ENCODE peak calls at places on chromosomes 7 and 10, in seven cellular contexts. U, T, A, D, E, H and N are unnamed samples.

GRCh38 chr7:16233519-16233918 is 187.8 kb downstream of the CRPPA start:
- DNase-seq in U (no peak), E (no peak), A (no peak), H (no peak), T (no peak), D (no peak), N (no peak)

GRCh38 chr7:23373151-23374004 is 74.2 kb downstream of the MALSU1 start:
- DNase-seq in H (no peak), U (no peak), E (no peak), D (no peak), T (no peak), A (no peak), N (no peak)

GRCh38 chr7:158357898-158358821 is 229.5 kb downstream of the PTPRN2 start:
- DNase-seq in H (no peak), D (no peak), A (no peak), U (no peak), E (no peak), T (no peak), N (peak)

GRCh38 chr7:6422095-6422494 is 25.7 kb downstream of the DAGLB start:
- DNase-seq in A (no peak), T (no peak), D (no peak), U (no peak), E (no peak), H (no peak), N (no peak)

GRCh38 chr7:29194206-29194593 is 375 bp upstream of the CHN2 start:
- DNase-seq in U (peak), E (peak), D (peak), H (no peak), T (no peak), A (peak), N (peak)

GRCh38 chr10:52451817-52452216 is 137.7 kb downstream of the DKK1 start:
- DNase-seq in T (no peak), E (no peak), A (no peak), D (no peak), U (no peak), H (no peak), N (no peak)

GRCh38 chr10:71004176-71004575 is 115.8 kb upstream of the PCBD1 start:
- DNase-seq in H (no peak), A (no peak), U (no peak), D (no peak), E (no peak), T (no peak), N (no peak)

GRCh38 chr7:93566876-93567275 is 7.6 kb downstream of the CALCR start:
- DNase-seq in D (no peak), T (no peak), H (no peak), A (no peak), U (no peak), E (no peak), N (no peak)

GRCh38 chr7:12422449-12423320 is 19.0 kb upstream of the VWDE start:
- DNase-seq in E (no peak), U (no peak), H (no peak), T (no peak), D (no peak), A (no peak), N (no peak)

GRCh38 chr10:2541176-2541575 is 526.2 kb upstream of the PFKP start:
- DNase-seq in H (no peak), U (no peak), D (no peak), E (no peak), A (no peak), T (no peak), N (no peak)

GRCh38 chr7:111210996-111211395 is 120.1 kb downstream of the LRRN3 start:
- DNase-seq in E (no peak), T (no peak), H (no peak), D (no peak), A (no peak), U (no peak), N (no peak)

GRCh38 chr7:144526912-144527610 is 123.6 kb upstream of the NOBOX start:
- DNase-seq in A (no peak), U (no peak), H (no peak), D (no peak), T (no peak), E (no peak), N (no peak)

GRCh38 chr10:75469018-75469616 is 37.7 kb downstream of the LRMDA start:
- DNase-seq in T (peak), A (peak), H (no peak), E (no peak), D (peak), U (peak), N (peak)

GRCh38 chr7:101218236-101219130 is 518 bp downstream of the ZNHIT1 start:
- DNase-seq in D (no peak), U (no peak), A (no peak), H (no peak), T (no peak), E (no peak), N (no peak)

GRCh38 chr10:89887830-89888229 is 186.4 kb downstream of the KIF20B start:
- DNase-seq in A (no peak), E (no peak), D (no peak), U (no peak), T (no peak), H (no peak), N (no peak)

GRCh38 chr7:21414795-21415393 is 13.0 kb upstream of the SP4 start:
- DNase-seq in H (peak), U (no peak), T (no peak), E (no peak), A (no peak), D (no peak), N (no peak)

GRCh38 chr10:11086177-11086576 is 68.5 kb downstream of the CELF2 start:
- DNase-seq in E (no peak), U (peak), A (peak), T (no peak), D (peak), H (no peak), N (no peak)

GRCh38 chr10:117656385-117657367 is 114.1 kb downstream of the EMX2 start:
- DNase-seq in A (no peak), T (no peak), D (no peak), E (no peak), H (no peak), U (no peak), N (no peak)

GRCh38 chr10:44891721-44892120 is 19.4 kb upstream of the TMEM72 start:
- DNase-seq in A (no peak), D (no peak), H (no peak), U (no peak), E (no peak), T (no peak), N (no peak)

GRCh38 chr7:130695840-130696239 is 9.5 kb upstream of the TSGA13 start:
- DNase-seq in A (no peak), U (no peak), E (no peak), D (no peak), T (no peak), H (peak), N (no peak)

GRCh38 chr7:92292981-92293380 is 47.2 kb downstream of the ANKIB1 start:
- DNase-seq in E (no peak), T (no peak), A (no peak), H (no peak), U (no peak), D (no peak), N (no peak)

GRCh38 chr7:67593807-67594206 is 597.2 kb downstream of the TYW1 start:
- DNase-seq in H (no peak), T (no peak), D (no peak), E (no peak), U (no peak), A (no peak), N (no peak)

GRCh38 chr7:29935111-29935510 is 54.5 kb downstream of the SCRN1 start:
- DNase-seq in H (no peak), A (no peak), D (no peak), T (no peak), E (no peak), U (no peak), N (no peak)

GRCh38 chr7:14978687-14979086 is 76.1 kb upstream of the DGKB start:
- DNase-seq in D (no peak), T (no peak), H (no peak), E (no peak), U (no peak), A (no peak), N (no peak)

GRCh38 chr10:95485030-95485429 is 76.1 kb downstream of the SORBS1 start:
- DNase-seq in H (no peak), D (no peak), T (no peak), E (no peak), U (no peak), A (no peak), N (no peak)

GRCh38 chr10:95482501-95483248 is 78.5 kb downstream of the SORBS1 start:
- DNase-seq in A (no peak), H (no peak), T (no peak), U (no peak), E (no peak), D (no peak), N (no peak)

GRCh38 chr10:95487994-95488393 is 73.2 kb downstream of the SORBS1 start:
- DNase-seq in A (no peak), E (no peak), H (no peak), T (no peak), U (no peak), D (no peak), N (no peak)

GRCh38 chr10:95480901-95481491 is 80.2 kb downstream of the SORBS1 start:
- DNase-seq in T (no peak), A (no peak), E (no peak), D (no peak), H (no peak), U (no peak), N (no peak)

GRCh38 chr10:95485445-95485844 is 75.7 kb downstream of the SORBS1 start:
- DNase-seq in D (no peak), A (no peak), T (no peak), E (no peak), H (no peak), U (no peak), N (no peak)
- TF ChIP-seq POLR2A in D (no peak), A (no peak), T (no peak), E (no peak), H (no peak), U (no peak), N (no peak)

GRCh38 chr7:127585044-127585953 is at the start of gene GCC1:
- DNase-seq in H (peak), E (peak), D (peak), T (peak), A (peak), U (peak), N (peak)
- TF ChIP-seq POLR2A in H (peak), E (peak), D (peak), T (peak), A (peak), U (peak), N (peak)

GRCh38 chr7:90982228-90982627 is 282.0 kb upstream of the FZD1 start:
- DNase-seq in D (no peak), T (no peak), H (no peak), A (no peak), E (no peak), U (no peak), N (no peak)
- TF ChIP-seq POLR2A in D (no peak), T (no peak), H (no peak), A (no peak), E (no peak), U (no peak), N (no peak)

GRCh38 chr7:44378744-44379143 is 53.4 kb upstream of the CAMK2B start:
- DNase-seq in U (no peak), H (no peak), E (no peak), T (no peak), A (no peak), D (no peak), N (no peak)
- TF ChIP-seq POLR2A in U (no peak), H (no peak), E (no peak), T (no peak), A (no peak), D (no peak), N (no peak)

DNA sequence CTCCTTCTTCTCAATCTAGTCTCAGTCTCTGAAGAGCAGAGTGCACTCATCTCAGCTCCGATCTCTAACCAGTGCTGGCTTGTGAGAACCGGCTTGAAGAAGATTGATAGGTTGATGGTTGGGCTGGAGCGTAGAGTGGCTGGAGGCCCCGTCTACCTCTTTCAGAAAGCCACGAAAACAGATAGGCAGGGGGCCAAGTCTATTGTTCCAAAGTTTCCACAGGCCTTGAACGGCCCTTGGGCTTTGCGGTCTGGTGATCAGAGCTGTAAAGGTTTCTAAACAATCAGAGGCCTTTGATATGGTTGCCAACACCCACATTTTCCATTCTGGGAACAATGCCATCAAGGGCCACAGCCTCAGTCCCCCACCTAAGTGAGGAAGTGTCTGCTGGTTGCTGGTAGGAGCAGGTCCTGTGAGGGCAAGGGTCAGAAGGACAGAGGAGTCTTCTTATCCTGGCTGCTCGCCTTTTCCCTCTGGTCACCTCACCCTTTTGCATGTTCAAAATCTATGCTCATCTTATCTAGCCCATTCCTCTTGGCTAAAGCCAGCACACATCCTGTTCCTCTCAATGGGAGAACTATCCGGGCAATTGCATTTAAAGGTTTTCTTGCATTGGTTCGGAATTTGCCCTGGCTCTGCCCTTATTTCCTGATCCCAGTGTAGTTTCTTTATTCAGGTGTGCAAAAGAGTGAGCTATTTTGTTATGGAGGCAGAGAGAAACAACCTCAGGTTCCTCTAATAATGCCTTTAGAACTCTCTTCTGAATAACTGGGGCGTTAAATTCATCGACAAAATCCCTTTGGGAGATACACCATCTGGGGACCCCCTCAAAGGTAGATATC is 70.3 kb upstream of the KMT2E start:
- DNase-seq in E (no peak), A (peak), D (peak), H (peak), T (no peak), U (peak), N (peak)
- TF ChIP-seq POLR2A in E (no peak), A (no peak), D (no peak), H (no peak), T (no peak), U (peak), N (no peak)